ENCODE peak calls at places on chromosomes 2 and 18, in eight cellular contexts. M is EL; O is GM23248; X is activated T-helper 1 cell treated with anti-CD3 and anti-CD28 coated beads, Interleukin-2, amount 50 U/mL, for 16 hours; G is tibial artery; R is Panc1; D is AG04449; C is neural crest cell. K is an unnamed sample.

GRCh38 chr18:79571221-79572092 is 108.1 kb upstream of the CTDP1 start:
- DNase-seq in M (no peak), O (no peak), X (no peak), G (peak), R (no peak), D (no peak), C (no peak), K (no peak)

GRCh38 chr2:44547713-44548112 is 186.0 kb downstream of the CAMKMT start:
- DNase-seq in M (no peak), O (no peak), X (no peak), G (no peak), R (no peak), D (no peak), C (no peak), K (no peak)

GRCh38 chr2:56613917-56614316 is 430.1 kb downstream of the CCDC85A start:
- DNase-seq in M (peak), O (peak), X (no peak), G (no peak), R (no peak), D (no peak), C (no peak), K (no peak)

GRCh38 chr2:237075749-237076599 is 9.7 kb upstream of the COPS8 start:
- DNase-seq in M (no peak), O (no peak), X (no peak), G (no peak), R (no peak), D (no peak), C (no peak), K (no peak)

GRCh38 chr2:5035134-5035533 is 657.0 kb upstream of the SOX11 start:
- DNase-seq in M (no peak), O (no peak), X (no peak), G (no peak), R (no peak), D (no peak), C (no peak), K (no peak)

GRCh38 chr18:23229472-23229871 is 94.2 kb downstream of the CABLES1 start:
- DNase-seq in M (peak), O (peak), X (no peak), G (no peak), R (no peak), D (no peak), C (no peak), K (no peak)

GRCh38 chr2:222451270-222451674 is 26.9 kb downstream of the SGPP2 start:
- DNase-seq in M (peak), O (no peak), X (no peak), G (no peak), R (no peak), D (no peak), C (no peak), K (no peak)

GRCh38 chr18:394997-395383 is 105.5 kb downstream of the COLEC12 start:
- DNase-seq in M (peak), O (peak), X (no peak), G (no peak), R (no peak), D (peak), C (no peak), K (no peak)

GRCh38 chr2:181458881-181459280 is 1.7 kb downstream of the ITGA4 start:
- DNase-seq in M (no peak), O (no peak), X (no peak), G (no peak), R (no peak), D (no peak), C (no peak), K (no peak)

GRCh38 chr2:349390-349789 is 61.5 kb upstream of the ALKAL2 start:
- DNase-seq in M (no peak), O (no peak), X (no peak), G (no peak), R (no peak), D (no peak), C (no peak), K (no peak)

GRCh38 chr2:54329482-54330225 is 73.6 kb upstream of the TSPYL6 start:
- DNase-seq in M (no peak), O (peak), X (no peak), G (no peak), R (no peak), D (no peak), C (no peak), K (no peak)

GRCh38 chr2:59806486-59806885 is 747.0 kb downstream of the BCL11A start:
- DNase-seq in M (no peak), O (no peak), X (no peak), G (no peak), R (no peak), D (no peak), C (no peak), K (no peak)

GRCh38 chr2:99708231-99708630 is 218.4 kb upstream of the REV1 start:
- DNase-seq in M (no peak), O (no peak), X (no peak), G (no peak), R (no peak), D (no peak), C (no peak), K (no peak)

GRCh38 chr18:9522952-9523351 is 47.6 kb downstream of the RALBP1 start:
- DNase-seq in M (no peak), O (no peak), X (no peak), G (no peak), R (no peak), D (no peak), C (no peak), K (no peak)

GRCh38 chr2:170170281-170171035 is 7.5 kb upstream of the MYO3B start:
- DNase-seq in M (no peak), O (no peak), X (no peak), G (no peak), R (no peak), D (no peak), C (no peak), K (no peak)

GRCh38 chr2:189222440-189222839 is 42.9 kb upstream of the COL5A2 start:
- DNase-seq in M (peak), O (peak), X (no peak), G (peak), R (no peak), D (no peak), C (no peak), K (no peak)

GRCh38 chr18:11005528-11005927 is 143.8 kb downstream of the PIEZO2 start:
- DNase-seq in M (peak), O (peak), X (no peak), G (no peak), R (peak), D (no peak), C (no peak), K (no peak)

GRCh38 chr18:10140461-10140911 is 226.7 kb downstream of the VAPA start:
- DNase-seq in M (no peak), O (peak), X (no peak), G (no peak), R (no peak), D (no peak), C (no peak), K (no peak)

GRCh38 chr2:188291617-188292445 is at the start of gene GULP1:
- DNase-seq in M (peak), O (peak), X (no peak), G (peak), R (no peak), D (no peak), C (peak), K (peak)

GRCh38 chr2:121907905-121908304 is 152.5 kb downstream of the TSN start:
- DNase-seq in M (no peak), O (peak), X (no peak), G (peak), R (no peak), D (no peak), C (no peak), K (no peak)

GRCh38 chr2:204731996-204732395 is 186.7 kb downstream of the PARD3B start:
- DNase-seq in M (peak), O (no peak), X (no peak), G (no peak), R (no peak), D (no peak), C (no peak), K (no peak)

GRCh38 chr2:101107246-101107645 is 43.9 kb downstream of the TBC1D8 start:
- DNase-seq in M (no peak), O (no peak), X (no peak), G (no peak), R (no peak), D (no peak), C (no peak), K (no peak)

GRCh38 chr2:152309352-152310214 is 25.4 kb upstream of the FMNL2 start:
- DNase-seq in M (no peak), O (no peak), X (no peak), G (no peak), R (no peak), D (no peak), C (no peak), K (no peak)

GRCh38 chr2:108417254-108417653 is 31.8 kb upstream of the GCC2 start:
- DNase-seq in M (no peak), O (no peak), X (no peak), G (no peak), R (no peak), D (no peak), C (no peak), K (no peak)

GRCh38 chr2:108593547-108594098 is 59.4 kb downstream of the LIMS1 start:
- DNase-seq in M (peak), O (peak), X (no peak), G (no peak), R (no peak), D (peak), C (no peak), K (no peak)